ENCODE peak calls at places on chromosomes 13 and 19, in seven cellular contexts. Y is stimulated activated CD4-positive, alpha-beta T cell treated with anti-CD3 and anti-CD28 coated beads, Interleukin-2, amount 100 ng/mL, for 48 hours; B is RPMI7951; K is neural crest cell; E is fibroblast of villous mesenchyme; D is activated T-cell treated with anti-CD3 and anti-CD28 coated beads, Interleukin-2, amount 50 U/mL, for 48 hours; Z is left ventricle myocardium superior. V is an unnamed sample.

GRCh38 chr13:107865643-107866006 is 349.7 kb downstream of the LIG4 start:
- DNase-seq in K (no peak), Y (no peak), Z (no peak), E (peak; percentile 30), B (no peak), D (no peak), V (no peak)

GRCh38 chr19:41323430-41324125 is 13.6 kb downstream of the CCDC97 start:
- DNase-seq in K (no peak), E (peak; percentile 99), Y (no peak), B (peak; percentile 99), D (no peak), Z (peak; percentile 80), V (no peak)

GRCh38 chr19:4830768-4831265 is 695 bp downstream of the TICAM1 start:
- DNase-seq in B (no peak), Z (no peak), D (no peak), Y (no peak), K (no peak), E (no peak), V (no peak)

GRCh38 chr13:47066261-47066660 is 169.4 kb upstream of the HTR2A start:
- DNase-seq in Y (no peak), Z (no peak), E (no peak), D (no peak), K (no peak), B (no peak), V (no peak)

GRCh38 chr13:66560189-66560588 is 669.9 kb downstream of the PCDH9 start:
- DNase-seq in B (no peak), Y (no peak), Z (no peak), D (no peak), K (no peak), E (no peak), V (no peak)

GRCh38 chr13:25232937-25233515 is 54.3 kb downstream of the MTMR6 start:
- DNase-seq in Z (no peak), K (no peak), E (peak; percentile 36), B (peak; percentile 49), D (no peak), Y (no peak), V (no peak)

GRCh38 chr19:49684251-49684982 is 5.0 kb upstream of the ADM5 start:
- DNase-seq in K (no peak), E (no peak), B (no peak), Y (no peak), D (peak; percentile 47), Z (no peak), V (no peak)

GRCh38 chr13:108558489-108558888 is 70.9 kb upstream of the MYO16 start:
- DNase-seq in Z (no peak), E (no peak), D (no peak), Y (no peak), K (no peak), B (no peak), V (no peak)

GRCh38 chr13:20716951-20717350 is 13.5 kb downstream of the IL17D start:
- DNase-seq in K (no peak), Y (no peak), D (no peak), E (no peak), B (no peak), Z (no peak), V (no peak)

GRCh38 chr13:50838701-50839100 is 4.8 kb downstream of the DLEU7 start:
- DNase-seq in Y (no peak), K (no peak), E (no peak), D (no peak), B (no peak), Z (no peak), V (no peak)

GRCh38 chr19:48969276-48970138 is 4.4 kb downstream of the FTL start:
- DNase-seq in E (no peak), Y (no peak), Z (no peak), K (no peak), B (no peak), D (no peak), V (no peak)

GRCh38 chr13:78638216-78638615 is 20.7 kb downstream of the OBI1 start:
- DNase-seq in E (peak; percentile 23), B (no peak), K (no peak), Z (no peak), Y (no peak), D (no peak), V (no peak)

GRCh38 chr13:25630327-25630726 is 258.6 kb downstream of the ATP8A2 start:
- DNase-seq in E (no peak), Y (no peak), K (no peak), D (no peak), B (no peak), Z (no peak), V (no peak)

GRCh38 chr13:28117689-28118377 is 17.5 kb upstream of the FLT3 start:
- DNase-seq in D (no peak), Z (peak; percentile 82), B (peak; percentile 33), Y (no peak), E (peak; percentile 22), K (no peak), V (no peak)

GRCh38 chr19:48798937-48799336 is 11.9 kb downstream of the BCAT2 start:
- DNase-seq in B (peak; percentile 22), D (no peak), Y (no peak), Z (no peak), K (no peak), E (peak; percentile 13), V (no peak)

GRCh38 chr19:51114087-51114714 is 6.0 kb upstream of the CTU1 start:
- DNase-seq in K (no peak), D (peak; percentile 56), B (no peak), Z (no peak), Y (no peak), E (no peak), V (no peak)

GRCh38 chr19:40139533-40140287 is 49.0 kb upstream of the ZNF780A start:
- DNase-seq in E (peak; percentile 68), Z (no peak), Y (no peak), K (no peak), B (peak; percentile 55), D (no peak), V (no peak)

GRCh38 chr19:5941673-5942072 is 27.6 kb downstream of the CAPS start:
- DNase-seq in K (no peak), D (no peak), E (no peak), Z (no peak), B (no peak), Y (no peak), V (no peak)

GRCh38 chr19:49793561-49793840 is 19.6 kb downstream of the FUZ start:
- DNase-seq in Y (no peak), E (no peak), Z (no peak), K (no peak), B (peak; percentile 58), D (no peak), V (no peak)

GRCh38 chr13:95676100-95676774 is 702 bp upstream of the DNAJC3 start:
- DNase-seq in B (peak; percentile 25), E (peak; percentile 76), K (peak; percentile 1), Y (peak; percentile 4), D (peak; percentile 38), Z (no peak), V (peak; percentile 6)

GRCh38 chr13:113774177-113775107 is 15.4 kb downstream of the TMEM255B start:
- DNase-seq in E (no peak), D (no peak), K (no peak), Z (no peak), Y (no peak), B (peak; percentile 72), V (no peak)

GRCh38 chr19:3420244-3420755 is 53.9 kb downstream of the NFIC start:
- DNase-seq in K (no peak), B (no peak), Y (no peak), E (no peak), Z (no peak), D (no peak), V (no peak)

GRCh38 chr13:91216928-91217700 is 130.4 kb upstream of the MIR17HG start:
- DNase-seq in Z (no peak), Y (no peak), D (no peak), K (peak; percentile 64), B (no peak), E (no peak), V (no peak)

GRCh38 chr13:75186384-75186783 is 295.6 kb downstream of the TBC1D4 start:
- DNase-seq in E (peak; percentile 3), Z (no peak), K (no peak), B (no peak), D (no peak), Y (no peak), V (no peak)

V was measured in T-helper 17 cell.